ENCODE peak calls at places on chromosomes 7 and 10, in seven cellular contexts. One of them, this sample, is unnamed.

GRCh38 chr10:111082102-111082975 is 5.5 kb downstream of the ADRA2A start:
- DNase-seq in transverse colon: no peak
- DNase-seq in IMR-90: no peak
- DNase-seq in uterus: no peak
- DNase-seq in K562: no peak
- DNase-seq in body of pancreas: peak; percentile 23
- DNase-seq in esophagus squamous epithelium: no peak
- DNase-seq in this sample: peak; percentile 89

GRCh38 chr7:21076579-21076978 is 289.9 kb upstream of the SP8 start:
- DNase-seq in transverse colon: peak; percentile 43
- DNase-seq in IMR-90: no peak
- DNase-seq in uterus: no peak
- DNase-seq in K562: no peak
- DNase-seq in body of pancreas: no peak
- DNase-seq in esophagus squamous epithelium: no peak
- DNase-seq in this sample: no peak

GRCh38 chr10:118259288-118259906 is 82.7 kb downstream of the FAM204A start:
- DNase-seq in transverse colon: peak; percentile 47
- DNase-seq in IMR-90: peak; percentile 6
- DNase-seq in uterus: no peak
- DNase-seq in K562: peak; percentile 54
- DNase-seq in body of pancreas: peak; percentile 58
- DNase-seq in esophagus squamous epithelium: no peak
- DNase-seq in this sample: no peak

GRCh38 chr7:47571355-47572100 is 10.4 kb downstream of the TNS3 start:
- DNase-seq in transverse colon: peak; percentile 62
- DNase-seq in IMR-90: peak; percentile 95
- DNase-seq in uterus: peak; percentile 61
- DNase-seq in K562: no peak
- DNase-seq in body of pancreas: peak; percentile 87
- DNase-seq in esophagus squamous epithelium: no peak
- DNase-seq in this sample: peak; percentile 94

GRCh38 chr7:32500922-32501341 is 5.6 kb downstream of the AVL9 start:
- DNase-seq in transverse colon: no peak
- DNase-seq in IMR-90: peak; percentile 62
- DNase-seq in uterus: no peak
- DNase-seq in K562: no peak
- DNase-seq in body of pancreas: no peak
- DNase-seq in esophagus squamous epithelium: no peak
- DNase-seq in this sample: peak; percentile 75

GRCh38 chr7:44393238-44394111 is 68.1 kb upstream of the CAMK2B start:
- DNase-seq in transverse colon: no peak
- DNase-seq in IMR-90: no peak
- DNase-seq in uterus: no peak
- DNase-seq in K562: no peak
- DNase-seq in body of pancreas: no peak
- DNase-seq in esophagus squamous epithelium: no peak
- DNase-seq in this sample: peak; percentile 57

GRCh38 chr7:157830331-157830730 is 493.5 kb downstream of the DNAJB6 start:
- DNase-seq in transverse colon: no peak
- DNase-seq in IMR-90: no peak
- DNase-seq in uterus: no peak
- DNase-seq in K562: no peak
- DNase-seq in body of pancreas: no peak
- DNase-seq in esophagus squamous epithelium: no peak
- DNase-seq in this sample: no peak

GRCh38 chr10:28179490-28180099 is 123.3 kb downstream of the MPP7 start:
- DNase-seq in transverse colon: no peak
- DNase-seq in IMR-90: peak; percentile 62
- DNase-seq in uterus: no peak
- DNase-seq in K562: peak; percentile 42
- DNase-seq in body of pancreas: no peak
- DNase-seq in esophagus squamous epithelium: no peak
- DNase-seq in this sample: no peak

GRCh38 chr7:128790297-128791037 is 1.3 kb upstream of the CCDC136 start:
- DNase-seq in transverse colon: no peak
- DNase-seq in IMR-90: no peak
- DNase-seq in uterus: no peak
- DNase-seq in K562: no peak
- DNase-seq in body of pancreas: no peak
- DNase-seq in esophagus squamous epithelium: no peak
- DNase-seq in this sample: peak; percentile 66

GRCh38 chr7:47253650-47254080 is 328.2 kb downstream of the TNS3 start:
- DNase-seq in transverse colon: peak; percentile 28
- DNase-seq in IMR-90: peak; percentile 78
- DNase-seq in uterus: peak; percentile 64
- DNase-seq in K562: peak; percentile 28
- DNase-seq in body of pancreas: peak; percentile 49
- DNase-seq in esophagus squamous epithelium: no peak
- DNase-seq in this sample: no peak

GRCh38 chr10:76916536-76916935 is 721.1 kb downstream of the KCNMA1 start:
- DNase-seq in transverse colon: no peak
- DNase-seq in IMR-90: no peak
- DNase-seq in uterus: no peak
- DNase-seq in K562: no peak
- DNase-seq in body of pancreas: no peak
- DNase-seq in esophagus squamous epithelium: no peak
- DNase-seq in this sample: peak; percentile 19

GRCh38 chr7:101770466-101770865 is 47.0 kb upstream of the CUX1 start:
- DNase-seq in transverse colon: no peak
- DNase-seq in IMR-90: no peak
- DNase-seq in uterus: no peak
- DNase-seq in K562: no peak
- DNase-seq in body of pancreas: no peak
- DNase-seq in esophagus squamous epithelium: no peak
- DNase-seq in this sample: no peak
- TF ChIP-seq POLR2A in transverse colon: no peak
- TF ChIP-seq POLR2A in IMR-90: no peak
- TF ChIP-seq POLR2A in uterus: no peak
- TF ChIP-seq POLR2A in K562: no peak
- TF ChIP-seq POLR2A in body of pancreas: no peak
- TF ChIP-seq POLR2A in esophagus squamous epithelium: no peak
- TF ChIP-seq POLR2A in this sample: no peak

DNA sequence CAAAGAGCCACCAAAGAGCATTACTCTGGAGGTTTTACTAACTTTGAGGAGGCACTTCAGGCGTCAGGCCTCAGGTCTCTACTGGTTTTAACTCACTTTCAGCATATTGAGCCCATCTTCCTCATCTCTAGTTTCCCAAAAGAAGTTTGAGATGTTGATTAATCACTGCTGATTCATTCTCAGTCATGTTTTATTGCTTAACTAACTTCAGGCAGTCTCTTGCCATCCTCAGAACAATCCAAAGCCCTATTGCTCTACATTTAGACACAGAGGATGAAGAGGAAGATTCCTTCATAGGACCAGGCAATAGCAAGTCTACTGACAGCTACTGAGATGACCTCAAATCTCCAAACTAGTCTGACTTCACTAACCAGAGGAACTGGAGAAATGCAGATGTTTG is 39.1 kb upstream of the BET1 start:
- DNase-seq in transverse colon: no peak
- DNase-seq in IMR-90: peak; percentile 69
- DNase-seq in uterus: no peak
- DNase-seq in K562: no peak
- DNase-seq in body of pancreas: no peak
- DNase-seq in esophagus squamous epithelium: no peak
- DNase-seq in this sample: no peak
- H3K4me1 ChIP-seq in transverse colon: no peaks in the 10 kb centered on the region
- H3K4me1 ChIP-seq in IMR-90: peaks cover 2% of the 10 kb centered on the region
- H3K4me1 ChIP-seq in uterus: no peaks in the 10 kb centered on the region
- H3K4me1 ChIP-seq in K562: no peaks in the 10 kb centered on the region
- H3K4me1 ChIP-seq in body of pancreas: no peaks in the 10 kb centered on the region
- H3K4me1 ChIP-seq in esophagus squamous epithelium: no peaks in the 10 kb centered on the region
- H3K4me1 ChIP-seq in this sample: no peaks in the 10 kb centered on the region

GRCh38 chr10:132536964-132537712 is 449 bp upstream of the INPP5A start:
- DNase-seq in transverse colon: peak; percentile 100
- DNase-seq in IMR-90: peak; percentile 98
- DNase-seq in uterus: peak; percentile 100
- DNase-seq in K562: peak; percentile 97
- DNase-seq in body of pancreas: peak; percentile 100
- DNase-seq in esophagus squamous epithelium: peak; percentile 99
- DNase-seq in this sample: peak; percentile 100
- TF ChIP-seq POLR2A in transverse colon: peak; percentile 41
- TF ChIP-seq POLR2A in IMR-90: no peak
- TF ChIP-seq POLR2A in uterus: peak; percentile 89
- TF ChIP-seq POLR2A in K562: no peak
- TF ChIP-seq POLR2A in body of pancreas: peak; percentile 32
- TF ChIP-seq POLR2A in esophagus squamous epithelium: peak; percentile 78
- TF ChIP-seq POLR2A in this sample: no peak

GRCh38 chr7:28029036-28029435 is 151.6 kb downstream of the JAZF1 start:
- DNase-seq in transverse colon: no peak
- DNase-seq in IMR-90: peak; percentile 31
- DNase-seq in uterus: no peak
- DNase-seq in K562: no peak
- DNase-seq in body of pancreas: no peak
- DNase-seq in esophagus squamous epithelium: no peak
- DNase-seq in this sample: no peak
- H3K4me1 ChIP-seq in transverse colon: no peaks in the 10 kb centered on the region
- H3K4me1 ChIP-seq in IMR-90: peaks cover 5% of the 10 kb centered on the region
- H3K4me1 ChIP-seq in uterus: peaks cover 4% of the 10 kb centered on the region
- H3K4me1 ChIP-seq in K562: no peaks in the 10 kb centered on the region
- H3K4me1 ChIP-seq in body of pancreas: no peaks in the 10 kb centered on the region
- H3K4me1 ChIP-seq in esophagus squamous epithelium: no peaks in the 10 kb centered on the region
- H3K4me1 ChIP-seq in this sample: peaks cover 50% of the 10 kb centered on the region

GRCh38 chr7:139427029-139427420 is 56.4 kb downstream of the KLRG2 start:
- DNase-seq in transverse colon: no peak
- DNase-seq in IMR-90: no peak
- DNase-seq in uterus: no peak
- DNase-seq in K562: no peak
- DNase-seq in body of pancreas: no peak
- DNase-seq in esophagus squamous epithelium: no peak
- DNase-seq in this sample: no peak
- TF ChIP-seq POLR2A in transverse colon: no peak
- TF ChIP-seq POLR2A in IMR-90: no peak
- TF ChIP-seq POLR2A in uterus: no peak
- TF ChIP-seq POLR2A in K562: no peak
- TF ChIP-seq POLR2A in body of pancreas: no peak
- TF ChIP-seq POLR2A in esophagus squamous epithelium: no peak
- TF ChIP-seq POLR2A in this sample: no peak